ENCODE peak calls at places on chromosomes 11 and 22, in eight cellular contexts. Y is substantia nigra; R is fibroblast of mammary gland; O is NCI-H345; V is GM04504; B is NK-92 treated with Interleukin-12 subunit alpha and Interleukin-12 subunit beta, amount 100 ng/mL, for 24 hours; T is stimulated activated CD8-positive, alpha-beta memory T cell treated with anti-CD3 and anti-CD28 coated beads, Interleukin-7, amount 100 ng/mL, for 48 hours; X is stimulated activated naive CD4-positive, alpha-beta T cell. I is an unnamed sample.

GRCh38 chr22:19762315-19763140 is 1.9 kb downstream of the TBX1 start:
- DNase-seq in Y (no peak), R (no peak), O (no peak), V (no peak), B (no peak), T (no peak), X (no peak), I (no peak)

GRCh38 chr11:35157814-35158213 is 18.8 kb downstream of the CD44 start:
- DNase-seq in Y (no peak), R (no peak), O (no peak), V (no peak), B (no peak), T (no peak), X (no peak), I (no peak)

GRCh38 chr22:35892192-35892591 is 136.4 kb downstream of the RBFOX2 start:
- DNase-seq in Y (no peak), R (peak), O (no peak), V (peak), B (no peak), T (no peak), X (no peak), I (no peak)

GRCh38 chr11:133595998-133596590 is 63.8 kb upstream of the OPCML start:
- DNase-seq in Y (no peak), R (no peak), O (no peak), V (no peak), B (no peak), T (no peak), X (no peak), I (no peak)

GRCh38 chr11:113091578-113091844 is 130.3 kb downstream of the NCAM1 start:
- DNase-seq in Y (no peak), R (no peak), O (no peak), V (no peak), B (no peak), T (no peak), X (no peak), I (no peak)

GRCh38 chr11:43923327-43924111 is 18.9 kb upstream of the C11orf96 start:
- DNase-seq in Y (no peak), R (peak), O (no peak), V (no peak), B (no peak), T (no peak), X (no peak), I (peak)

GRCh38 chr11:1652778-1653540 is 23.4 kb downstream of the KRTAP5-5 start:
- DNase-seq in Y (peak), R (peak), O (peak), V (peak), B (peak), T (peak), X (peak), I (peak)

GRCh38 chr11:78379039-78379670 is 38.5 kb downstream of the GAB2 start:
- DNase-seq in Y (no peak), R (peak), O (no peak), V (no peak), B (no peak), T (no peak), X (no peak), I (no peak)

GRCh38 chr22:46545041-46545796 is 7.8 kb upstream of the CELSR1 start:
- DNase-seq in Y (no peak), R (peak), O (no peak), V (no peak), B (no peak), T (no peak), X (no peak), I (no peak)

GRCh38 chr11:113562981-113563461 is 87.8 kb upstream of the DRD2 start:
- DNase-seq in Y (no peak), R (peak), O (no peak), V (no peak), B (no peak), T (no peak), X (no peak), I (peak)

GRCh38 chr22:42299586-42300285 is 29.3 kb upstream of the TCF20 start:
- DNase-seq in Y (no peak), R (no peak), O (no peak), V (no peak), B (no peak), T (no peak), X (peak), I (no peak)

GRCh38 chr11:32032052-32032451 is 58.8 kb upstream of the RCN1 start:
- DNase-seq in Y (no peak), R (no peak), O (no peak), V (no peak), B (no peak), T (no peak), X (no peak), I (no peak)

GRCh38 chr22:20509344-20510047 is 2.1 kb downstream of the MED15 start:
- DNase-seq in Y (peak), R (peak), O (no peak), V (peak), B (no peak), T (peak), X (no peak), I (no peak)

GRCh38 chr11:74678591-74679512 is 52.4 kb downstream of the CHRDL2 start:
- DNase-seq in Y (no peak), R (peak), O (no peak), V (no peak), B (no peak), T (no peak), X (no peak), I (no peak)

I was measured in NCI-H526 treated with DMSO at 0.1 percent for 48 hours.